ENCODE peak calls at places on chromosomes 6 and 20, in five cellular contexts. L, R, Y, Z and W are unnamed samples. For H3K4me1 and H3K9me3, the result is how much of the 10 kb centered on the place peaks cover.

GRCh38 chr6:87742106-87742505 is 40.1 kb upstream of the AKIRIN2 start:
- DNase-seq in L (peak), R (peak), Y (no peak), Z (no peak), W (peak)

GRCh38 chr6:16762547-16763477 is 1.6 kb upstream of the ATXN1 start:
- DNase-seq in L (peak), R (peak), Y (peak), Z (peak), W (peak)

GRCh38 chr6:138277835-138278234 is 59.5 kb upstream of the PBOV1 start:
- DNase-seq in L (no peak), R (no peak), Y (no peak), Z (no peak), W (no peak)

GRCh38 chr6:157873735-157874344 is 50.8 kb downstream of the SNX9 start:
- DNase-seq in L (peak), R (peak), Y (peak), Z (peak), W (peak)

GRCh38 chr20:57888591-57888990 is 178.8 kb upstream of the PMEPA1 start:
- DNase-seq in L (no peak), R (no peak), Y (no peak), Z (no peak), W (no peak)

GRCh38 chr6:81054011-81054410 is 698.5 kb downstream of the TENT5A start:
- DNase-seq in L (no peak), R (no peak), Y (no peak), Z (no peak), W (no peak)

GRCh38 chr20:46695888-46696287 is 6.6 kb upstream of the TP53RK start:
- DNase-seq in L (no peak), R (no peak), Y (no peak), Z (peak), W (no peak)

GRCh38 chr20:46720776-46721425 is 11.5 kb downstream of the SLC2A10 start:
- DNase-seq in L (no peak), R (no peak), Y (no peak), Z (peak), W (no peak)

GRCh38 chr6:99066041-99066440 is 118.3 kb upstream of the FBXL4 start:
- DNase-seq in L (no peak), R (no peak), Y (no peak), Z (no peak), W (no peak)

DNA sequence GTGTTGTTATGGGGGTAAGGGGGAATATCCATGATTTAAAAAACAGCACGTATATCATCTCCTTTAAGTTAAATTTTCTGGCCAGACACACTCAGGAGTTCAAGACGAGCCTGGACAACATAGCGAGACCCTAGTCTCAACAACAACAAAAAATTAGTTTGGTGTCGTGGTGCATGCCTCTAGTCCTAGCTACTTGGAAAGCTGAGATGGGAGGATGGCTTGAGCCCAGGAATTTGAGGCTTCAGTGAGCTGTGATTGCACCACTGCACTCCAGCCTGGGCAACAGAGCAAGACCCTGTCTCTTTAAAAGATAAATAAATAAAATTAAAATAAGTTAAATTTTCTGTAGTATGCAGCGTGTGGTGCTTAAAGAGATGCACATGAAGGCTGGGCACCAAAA is 31.5 kb upstream of the SRSF6 start:
- DNase-seq in L (no peak), R (no peak), Y (no peak), Z (no peak), W (no peak)
- H3K4me3 ChIP-seq in L (no peak), R (no peak), Y (no peak), Z (no peak), W (no peak)

GRCh38 chr20:50048420-50049166 is 64.4 kb downstream of the UBE2V1 start:
- DNase-seq in L (no peak), R (peak), Y (peak), Z (peak), W (no peak)
- H3K4me1 ChIP-seq in L (under half), R (under half), Y (under half), Z (under half), W (under half)

GRCh38 chr6:121633309-121633708 is 197.9 kb downstream of the GJA1 start:
- DNase-seq in L (no peak), R (no peak), Y (no peak), Z (no peak), W (no peak)
- H3K9me3 ChIP-seq in L (under half), R (under half), Y (under half), Z (under half), W (under half)

GRCh38 chr6:115969930-115970273 is 90.8 kb downstream of the FRK start:
- DNase-seq in L (no peak), R (no peak), Y (no peak), Z (no peak), W (no peak)
- H3K4me3 ChIP-seq in L (no peak), R (no peak), Y (no peak), Z (no peak), W (no peak)

DNA sequence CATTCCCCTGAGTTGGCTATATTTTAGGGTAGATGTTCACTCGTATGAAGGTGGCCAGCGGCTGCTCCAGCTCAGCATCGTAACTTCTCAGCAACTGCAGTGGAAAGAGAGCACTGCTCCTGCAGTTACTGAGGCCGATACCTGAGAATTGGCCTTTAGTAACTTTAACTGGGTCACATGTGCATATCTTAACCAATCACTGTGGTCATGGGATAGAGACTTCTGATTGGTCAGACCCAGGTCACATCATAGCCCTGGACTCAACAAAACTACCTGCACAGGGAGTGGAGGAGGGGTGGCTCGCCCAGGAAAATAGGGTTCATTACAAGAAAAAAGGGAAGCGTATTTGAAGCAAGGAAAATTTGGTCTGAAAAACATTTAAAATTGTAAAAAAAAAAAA is 396.3 kb upstream of the SULF2 start:
- DNase-seq in L (peak), R (no peak), Y (no peak), Z (no peak), W (no peak)
- H3K4me1 ChIP-seq in L (under half), R (under half), Y (under half), Z (under half), W (under half)

DNA sequence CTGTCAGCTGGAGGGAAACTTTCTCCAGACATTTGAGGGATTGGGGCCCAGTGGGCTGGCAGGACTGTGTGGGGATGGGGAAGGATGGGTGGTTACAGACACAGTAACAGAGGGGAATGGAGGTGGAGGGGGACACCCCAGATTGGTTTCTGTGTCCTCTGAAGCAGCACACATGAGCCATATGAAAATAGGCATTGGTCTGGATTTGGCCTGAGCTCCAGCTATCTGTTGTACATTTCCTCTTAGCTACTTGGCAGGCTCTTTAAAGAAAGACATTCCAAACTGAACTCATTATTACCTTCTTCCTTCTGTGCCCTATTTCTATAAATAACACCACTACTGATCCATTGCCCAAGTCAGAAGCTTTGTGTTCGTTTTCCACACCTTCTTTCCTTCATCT is 72.0 kb upstream of the PRL start:
- DNase-seq in L (no peak), R (no peak), Y (no peak), Z (peak), W (no peak)
- H3K9me3 ChIP-seq in L (under half), R (under half), Y (under half), Z (under half), W (under half)

DNA sequence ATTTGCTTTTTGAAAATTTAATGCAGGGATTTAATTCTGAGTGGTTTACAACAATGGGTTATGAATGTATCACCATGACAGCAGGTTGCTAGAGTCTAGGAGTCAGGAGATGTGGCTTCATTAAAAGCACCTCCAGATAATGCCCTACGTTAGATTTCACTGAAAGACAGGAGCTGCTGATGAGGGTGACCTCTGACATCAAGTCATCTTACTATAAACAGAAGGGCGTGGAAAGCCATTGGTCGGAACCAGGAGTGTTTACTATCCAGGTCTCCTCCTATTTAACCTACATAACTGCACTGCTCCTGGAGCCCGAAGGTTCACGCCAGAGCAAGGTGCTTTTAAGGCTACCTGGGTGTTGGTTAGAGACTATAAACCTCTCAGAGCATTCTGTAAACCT is 128.6 kb downstream of the EYA4 start:
- DNase-seq in L (no peak), R (no peak), Y (no peak), Z (no peak), W (no peak)
- H3K4me3 ChIP-seq in L (no peak), R (no peak), Y (no peak), Z (no peak), W (no peak)

GRCh38 chr6:55490871-55491270 is 88.1 kb downstream of the HMGCLL1 start:
- DNase-seq in L (no peak), R (no peak), Y (no peak), Z (no peak), W (no peak)

GRCh38 chr6:55497694-55498093 is 81.3 kb downstream of the HMGCLL1 start:
- DNase-seq in L (no peak), R (no peak), Y (no peak), Z (no peak), W (no peak)

GRCh38 chr6:55492259-55492658 is 86.7 kb downstream of the HMGCLL1 start:
- DNase-seq in L (no peak), R (no peak), Y (no peak), Z (no peak), W (no peak)

GRCh38 chr6:55495277-55495676 is 83.7 kb downstream of the HMGCLL1 start:
- DNase-seq in L (no peak), R (no peak), Y (no peak), Z (no peak), W (no peak)

GRCh38 chr6:55496201-55496600 is 82.8 kb downstream of the HMGCLL1 start:
- DNase-seq in L (no peak), R (no peak), Y (no peak), Z (no peak), W (no peak)
- H3K4me1 ChIP-seq in L (under half), R (under half), Y (under half), Z (under half), W (under half)